ENCODE peak calls at places on chromosomes 11 and 22, in six cellular contexts. One of them, this sample, is unnamed.

GRCh38 chr22:20159088-20159487 is 8.2 kb upstream of the CCDC188 start:
- DNase-seq in body of pancreas: no peak
- DNase-seq in A549: no peak
- DNase-seq in brain microvascular endothelial cell: no peak
- DNase-seq in uterus: no peak
- DNase-seq in RWPE2: no peak
- DNase-seq in this sample: no peak

GRCh38 chr11:34631737-34632104 is 10.8 kb downstream of the EHF start:
- DNase-seq in body of pancreas: peak; percentile 63
- DNase-seq in A549: no peak
- DNase-seq in brain microvascular endothelial cell: no peak
- DNase-seq in uterus: no peak
- DNase-seq in RWPE2: no peak
- DNase-seq in this sample: no peak

GRCh38 chr22:29704528-29705285 is 15.1 kb upstream of the CABP7 start:
- DNase-seq in body of pancreas: peak; percentile 42
- DNase-seq in A549: no peak
- DNase-seq in brain microvascular endothelial cell: peak; percentile 38
- DNase-seq in uterus: no peak
- DNase-seq in RWPE2: no peak
- DNase-seq in this sample: no peak

GRCh38 chr11:23423119-23423518 is 562.8 kb upstream of the CCDC179 start:
- DNase-seq in body of pancreas: no peak
- DNase-seq in A549: no peak
- DNase-seq in brain microvascular endothelial cell: peak; percentile 33
- DNase-seq in uterus: no peak
- DNase-seq in RWPE2: no peak
- DNase-seq in this sample: peak; percentile 29

GRCh38 chr11:18225906-18226305 is 10.7 kb downstream of the SAA4 start:
- DNase-seq in body of pancreas: no peak
- DNase-seq in A549: no peak
- DNase-seq in brain microvascular endothelial cell: no peak
- DNase-seq in uterus: no peak
- DNase-seq in RWPE2: no peak
- DNase-seq in this sample: no peak

GRCh38 chr11:113563766-113564165 is 88.6 kb upstream of the DRD2 start:
- DNase-seq in body of pancreas: no peak
- DNase-seq in A549: no peak
- DNase-seq in brain microvascular endothelial cell: no peak
- DNase-seq in uterus: no peak
- DNase-seq in RWPE2: no peak
- DNase-seq in this sample: no peak

GRCh38 chr11:105790841-105791240 is 181.0 kb downstream of the GRIA4 start:
- DNase-seq in body of pancreas: no peak
- DNase-seq in A549: no peak
- DNase-seq in brain microvascular endothelial cell: no peak
- DNase-seq in uterus: no peak
- DNase-seq in RWPE2: no peak
- DNase-seq in this sample: no peak

GRCh38 chr11:71145368-71145767 is 107.0 kb downstream of the SHANK2 start:
- DNase-seq in body of pancreas: no peak
- DNase-seq in A549: no peak
- DNase-seq in brain microvascular endothelial cell: no peak
- DNase-seq in uterus: no peak
- DNase-seq in RWPE2: no peak
- DNase-seq in this sample: no peak

GRCh38 chr22:42933783-42934144 is 76.7 kb upstream of the ARFGAP3 start:
- DNase-seq in body of pancreas: peak; percentile 68
- DNase-seq in A549: peak; percentile 43
- DNase-seq in brain microvascular endothelial cell: peak; percentile 93
- DNase-seq in uterus: no peak
- DNase-seq in RWPE2: no peak
- DNase-seq in this sample: peak; percentile 93

GRCh38 chr11:20251496-20251895 is 91.2 kb upstream of the DBX1 start:
- DNase-seq in body of pancreas: no peak
- DNase-seq in A549: no peak
- DNase-seq in brain microvascular endothelial cell: no peak
- DNase-seq in uterus: no peak
- DNase-seq in RWPE2: no peak
- DNase-seq in this sample: no peak

GRCh38 chr11:68822546-68822945 is 19.2 kb downstream of the CPT1A start:
- DNase-seq in body of pancreas: no peak
- DNase-seq in A549: no peak
- DNase-seq in brain microvascular endothelial cell: no peak
- DNase-seq in uterus: no peak
- DNase-seq in RWPE2: no peak
- DNase-seq in this sample: no peak

GRCh38 chr11:68827733-68828132 is 14.0 kb downstream of the CPT1A start:
- DNase-seq in body of pancreas: no peak
- DNase-seq in A549: no peak
- DNase-seq in brain microvascular endothelial cell: no peak
- DNase-seq in uterus: no peak
- DNase-seq in RWPE2: no peak
- DNase-seq in this sample: no peak

GRCh38 chr11:68826726-68827125 is 15.0 kb downstream of the CPT1A start:
- DNase-seq in body of pancreas: no peak
- DNase-seq in A549: no peak
- DNase-seq in brain microvascular endothelial cell: no peak
- DNase-seq in uterus: no peak
- DNase-seq in RWPE2: no peak
- DNase-seq in this sample: no peak

GRCh38 chr11:68828155-68828931 is 13.4 kb downstream of the CPT1A start:
- DNase-seq in body of pancreas: peak; percentile 30
- DNase-seq in A549: no peak
- DNase-seq in brain microvascular endothelial cell: no peak
- DNase-seq in uterus: no peak
- DNase-seq in RWPE2: no peak
- DNase-seq in this sample: no peak

GRCh38 chr11:68825603-68826002 is 16.1 kb downstream of the CPT1A start:
- DNase-seq in body of pancreas: peak; percentile 66
- DNase-seq in A549: no peak
- DNase-seq in brain microvascular endothelial cell: no peak
- DNase-seq in uterus: no peak
- DNase-seq in RWPE2: no peak
- DNase-seq in this sample: no peak
- TF ChIP-seq CTCF in body of pancreas: peak; percentile 13
- TF ChIP-seq CTCF in A549: peak; percentile 13
- TF ChIP-seq CTCF in brain microvascular endothelial cell: peak; percentile 22
- TF ChIP-seq CTCF in uterus: no peak
- TF ChIP-seq CTCF in RWPE2: peak; percentile 44
- TF ChIP-seq CTCF in this sample: no peak

GRCh38 chr11:10454902-10455631 is at the start of gene AMPD3:
- DNase-seq in body of pancreas: peak; percentile 36
- DNase-seq in A549: peak; percentile 84
- DNase-seq in brain microvascular endothelial cell: peak; percentile 94
- DNase-seq in uterus: peak; percentile 35
- DNase-seq in RWPE2: peak; percentile 83
- DNase-seq in this sample: peak; percentile 87

GRCh38 chr11:10454506-10454901 is 560 bp upstream of the AMPD3 start:
- DNase-seq in body of pancreas: no peak
- DNase-seq in A549: no peak
- DNase-seq in brain microvascular endothelial cell: no peak
- DNase-seq in uterus: no peak
- DNase-seq in RWPE2: no peak
- DNase-seq in this sample: no peak

GRCh38 chr11:10455637-10456487 is 798 bp downstream of the AMPD3 start:
- DNase-seq in body of pancreas: peak; percentile 69
- DNase-seq in A549: peak; percentile 52
- DNase-seq in brain microvascular endothelial cell: peak; percentile 89
- DNase-seq in uterus: peak; percentile 35
- DNase-seq in RWPE2: no peak
- DNase-seq in this sample: peak; percentile 36

GRCh38 chr11:10457901-10458300 is 2.8 kb downstream of the AMPD3 start:
- DNase-seq in body of pancreas: no peak
- DNase-seq in A549: no peak
- DNase-seq in brain microvascular endothelial cell: no peak
- DNase-seq in uterus: no peak
- DNase-seq in RWPE2: no peak
- DNase-seq in this sample: no peak

GRCh38 chr11:10456519-10456918 is 1.5 kb downstream of the AMPD3 start:
- DNase-seq in body of pancreas: no peak
- DNase-seq in A549: no peak
- DNase-seq in brain microvascular endothelial cell: no peak
- DNase-seq in uterus: no peak
- DNase-seq in RWPE2: no peak
- DNase-seq in this sample: no peak
- H3K4me3 ChIP-seq in body of pancreas: no peak overlapping the region
- H3K4me3 ChIP-seq in A549: peak overlapping the region; percentile 36
- H3K4me3 ChIP-seq in brain microvascular endothelial cell: peak overlapping the region; percentile 43
- H3K4me3 ChIP-seq in uterus: no peak overlapping the region
- H3K4me3 ChIP-seq in RWPE2: peak overlapping the region; percentile 25
- H3K4me3 ChIP-seq in this sample: peak overlapping the region; percentile 50

GRCh38 chr11:60482361-60482760 is 10.2 kb upstream of the MS4A12 start:
- DNase-seq in body of pancreas: peak; percentile 22
- DNase-seq in A549: no peak
- DNase-seq in brain microvascular endothelial cell: no peak
- DNase-seq in uterus: no peak
- DNase-seq in RWPE2: no peak
- DNase-seq in this sample: no peak

DNA sequence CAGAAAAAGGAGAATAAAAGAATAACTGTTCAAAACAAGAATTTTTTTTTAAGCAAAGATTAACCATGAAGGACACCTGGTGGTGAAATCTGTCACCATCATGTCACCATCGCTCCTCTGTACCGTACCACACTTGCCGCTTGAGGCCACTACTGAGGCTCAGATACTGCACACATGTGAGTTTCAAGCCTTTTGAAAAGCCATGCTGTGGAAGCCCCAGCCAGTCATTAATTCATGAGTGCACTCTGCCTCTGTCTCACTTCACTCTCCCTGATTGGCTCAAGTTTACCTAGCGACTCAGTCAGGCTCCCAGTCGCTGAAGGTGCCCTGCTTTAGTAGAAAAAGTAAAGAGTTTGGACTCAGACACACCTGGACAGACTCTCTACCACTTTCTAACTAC is 6.6 kb upstream of the MS4A12 start:
- DNase-seq in body of pancreas: peak; percentile 61
- DNase-seq in A549: peak; percentile 21
- DNase-seq in brain microvascular endothelial cell: no peak
- DNase-seq in uterus: no peak
- DNase-seq in RWPE2: no peak
- DNase-seq in this sample: no peak
- TF ChIP-seq CTCF in body of pancreas: peak; percentile 19
- TF ChIP-seq CTCF in A549: peak; percentile 19
- TF ChIP-seq CTCF in brain microvascular endothelial cell: peak; percentile 20
- TF ChIP-seq CTCF in uterus: no peak
- TF ChIP-seq CTCF in RWPE2: peak; percentile 24
- TF ChIP-seq CTCF in this sample: no peak

GRCh38 chr11:75434051-75434450 is 1.0 kb upstream of the KLHL35 start:
- DNase-seq in body of pancreas: no peak
- DNase-seq in A549: no peak
- DNase-seq in brain microvascular endothelial cell: no peak
- DNase-seq in uterus: no peak
- DNase-seq in RWPE2: no peak
- DNase-seq in this sample: no peak
- H3K4me3 ChIP-seq in body of pancreas: no peak overlapping the region
- H3K4me3 ChIP-seq in A549: no peak overlapping the region
- H3K4me3 ChIP-seq in brain microvascular endothelial cell: no peak overlapping the region
- H3K4me3 ChIP-seq in uterus: no peak overlapping the region
- H3K4me3 ChIP-seq in RWPE2: no peak overlapping the region
- H3K4me3 ChIP-seq in this sample: no peak overlapping the region

GRCh38 chr11:37230865-37231264 is 632.8 kb upstream of the RAG2 start:
- DNase-seq in body of pancreas: no peak
- DNase-seq in A549: no peak
- DNase-seq in brain microvascular endothelial cell: no peak
- DNase-seq in uterus: no peak
- DNase-seq in RWPE2: no peak
- DNase-seq in this sample: no peak
- TF ChIP-seq CTCF in body of pancreas: no peak
- TF ChIP-seq CTCF in A549: no peak
- TF ChIP-seq CTCF in brain microvascular endothelial cell: no peak
- TF ChIP-seq CTCF in uterus: no peak
- TF ChIP-seq CTCF in RWPE2: peak; percentile 8
- TF ChIP-seq CTCF in this sample: no peak

GRCh38 chr11:76161261-76161961 is 44.9 kb downstream of the WNT11 start:
- DNase-seq in body of pancreas: no peak
- DNase-seq in A549: no peak
- DNase-seq in brain microvascular endothelial cell: no peak
- DNase-seq in uterus: no peak
- DNase-seq in RWPE2: no peak
- DNase-seq in this sample: no peak

GRCh38 chr11:76159983-76160661 is 46.2 kb downstream of the WNT11 start:
- DNase-seq in body of pancreas: peak; percentile 50
- DNase-seq in A549: no peak
- DNase-seq in brain microvascular endothelial cell: no peak
- DNase-seq in uterus: no peak
- DNase-seq in RWPE2: peak; percentile 20
- DNase-seq in this sample: no peak

GRCh38 chr11:76162336-76163288 is 43.7 kb downstream of the WNT11 start:
- DNase-seq in body of pancreas: no peak
- DNase-seq in A549: no peak
- DNase-seq in brain microvascular endothelial cell: no peak
- DNase-seq in uterus: no peak
- DNase-seq in RWPE2: no peak
- DNase-seq in this sample: no peak

GRCh38 chr11:76159303-76159937 is 46.9 kb downstream of the WNT11 start:
- DNase-seq in body of pancreas: no peak
- DNase-seq in A549: no peak
- DNase-seq in brain microvascular endothelial cell: no peak
- DNase-seq in uterus: no peak
- DNase-seq in RWPE2: peak; percentile 33
- DNase-seq in this sample: no peak

GRCh38 chr11:76160856-76161255 is 45.4 kb downstream of the WNT11 start:
- DNase-seq in body of pancreas: no peak
- DNase-seq in A549: no peak
- DNase-seq in brain microvascular endothelial cell: no peak
- DNase-seq in uterus: no peak
- DNase-seq in RWPE2: no peak
- DNase-seq in this sample: no peak
- H3K4me3 ChIP-seq in body of pancreas: no peak overlapping the region
- H3K4me3 ChIP-seq in A549: no peak overlapping the region
- H3K4me3 ChIP-seq in brain microvascular endothelial cell: no peak overlapping the region
- H3K4me3 ChIP-seq in uterus: no peak overlapping the region
- H3K4me3 ChIP-seq in RWPE2: no peak overlapping the region
- H3K4me3 ChIP-seq in this sample: no peak overlapping the region

GRCh38 chr11:11880179-11880578 is 38.4 kb downstream of the USP47 start:
- DNase-seq in body of pancreas: no peak
- DNase-seq in A549: no peak
- DNase-seq in brain microvascular endothelial cell: no peak
- DNase-seq in uterus: no peak
- DNase-seq in RWPE2: no peak
- DNase-seq in this sample: no peak

GRCh38 chr11:11871991-11872401 is 30.2 kb downstream of the USP47 start:
- DNase-seq in body of pancreas: no peak
- DNase-seq in A549: no peak
- DNase-seq in brain microvascular endothelial cell: no peak
- DNase-seq in uterus: no peak
- DNase-seq in RWPE2: no peak
- DNase-seq in this sample: no peak

DNA sequence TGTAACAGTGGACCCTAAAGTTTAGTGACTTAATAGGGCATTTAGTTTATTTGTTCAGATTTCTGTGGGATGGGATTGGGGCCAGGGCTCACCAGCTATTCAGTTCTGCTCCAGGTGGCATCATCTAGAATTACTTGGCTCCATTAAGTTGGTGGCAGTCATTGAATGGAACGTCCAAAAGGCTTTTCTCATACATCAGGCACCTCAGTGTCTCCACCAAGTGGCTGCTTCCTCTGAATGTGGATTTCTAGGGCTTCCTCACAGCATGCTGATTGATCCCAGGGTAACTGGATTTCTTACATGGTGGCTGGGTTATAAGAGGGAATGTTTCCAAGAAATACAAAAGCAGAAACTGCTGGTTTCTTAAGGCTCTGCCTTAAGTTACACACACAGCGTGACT is 34.7 kb downstream of the USP47 start:
- DNase-seq in body of pancreas: no peak
- DNase-seq in A549: no peak
- DNase-seq in brain microvascular endothelial cell: peak; percentile 20
- DNase-seq in uterus: no peak
- DNase-seq in RWPE2: no peak
- DNase-seq in this sample: no peak
- TF ChIP-seq CTCF in body of pancreas: no peak
- TF ChIP-seq CTCF in A549: peak; percentile 25
- TF ChIP-seq CTCF in brain microvascular endothelial cell: peak; percentile 64
- TF ChIP-seq CTCF in uterus: no peak
- TF ChIP-seq CTCF in RWPE2: peak; percentile 29
- TF ChIP-seq CTCF in this sample: no peak